ENCODE peak calls at places on chromosomes 12 and 14, in ten cellular contexts. H is choroid plexus epithelial cell, A is progenitor cell of endocrine pancreas, W is OCI-LY7, M is fibroblast of lung, Q is astrocyte of the cerebellum, J is tibial artery, K is mucosa of descending colon, S is HepG2, C is neural crest cell. P is an unnamed sample.

GRCh38 chr12:70666364-70666763 is 29.1 kb upstream of the PTPRB start:
- DNase-seq in H (no peak), A (no peak), W (no peak), M (no peak), Q (no peak), J (no peak), K (no peak), S (no peak), C (no peak), P (no peak)

GRCh38 chr14:68612049-68612448 is 180.8 kb downstream of the ZFP36L1 start:
- DNase-seq in H (no peak), A (no peak), W (no peak), M (no peak), Q (no peak), J (peak), K (no peak), S (no peak), C (no peak), P (no peak)

GRCh38 chr14:95026851-95027463 is 130.4 kb downstream of the DICER1 start:
- DNase-seq in H (no peak), A (no peak), W (no peak), M (no peak), Q (no peak), J (no peak), K (no peak), S (no peak), C (no peak), P (no peak)

GRCh38 chr12:29317556-29318363 is 63.2 kb downstream of the ERGIC2 start:
- DNase-seq in H (peak), A (no peak), W (peak), M (peak), Q (peak), J (no peak), K (no peak), S (peak), C (peak), P (peak)

GRCh38 chr12:91877461-91878230 is 268.0 kb downstream of the BTG1 start:
- DNase-seq in H (no peak), A (no peak), W (no peak), M (no peak), Q (no peak), J (no peak), K (no peak), S (no peak), C (no peak), P (no peak)

GRCh38 chr12:53048780-53049401 is 974 bp upstream of the TNS2 start:
- DNase-seq in H (peak), A (no peak), W (no peak), M (peak), Q (no peak), J (peak), K (peak), S (peak), C (no peak), P (no peak)

GRCh38 chr14:61476737-61477410 is 155.5 kb downstream of the PRKCH start:
- DNase-seq in H (peak), A (no peak), W (peak), M (peak), Q (peak), J (peak), K (no peak), S (no peak), C (no peak), P (no peak)

GRCh38 chr12:121803861-121804416 is at the start of gene SETD1B:
- DNase-seq in H (peak), A (no peak), W (peak), M (peak), Q (no peak), J (peak), K (peak), S (no peak), C (no peak), P (peak)

GRCh38 chr14:37673439-37673838 is 78.0 kb downstream of the TTC6 start:
- DNase-seq in H (peak), A (no peak), W (no peak), M (no peak), Q (no peak), J (no peak), K (no peak), S (no peak), C (no peak), P (no peak)

GRCh38 chr14:58738189-58738836 is 100.6 kb downstream of the DACT1 start:
- DNase-seq in H (peak), A (no peak), W (no peak), M (peak), Q (peak), J (no peak), K (no peak), S (no peak), C (no peak), P (no peak)

GRCh38 chr14:96978525-96979272 is 181.5 kb downstream of the VRK1 start:
- DNase-seq in H (no peak), A (no peak), W (no peak), M (no peak), Q (no peak), J (no peak), K (no peak), S (no peak), C (no peak), P (no peak)

GRCh38 chr14:23575086-23575485 is 3.5 kb downstream of the JPH4 start:
- DNase-seq in H (no peak), A (no peak), W (no peak), M (no peak), Q (no peak), J (no peak), K (no peak), S (peak), C (no peak), P (no peak)

GRCh38 chr12:116492703-116493324 is 66.4 kb upstream of the MAP1LC3B2 start:
- DNase-seq in H (peak), A (no peak), W (no peak), M (peak), Q (peak), J (no peak), K (no peak), S (no peak), C (no peak), P (no peak)

GRCh38 chr12:100267603-100268281 is 765 bp downstream of the SCYL2 start:
- DNase-seq in H (peak), A (no peak), W (no peak), M (peak), Q (no peak), J (no peak), K (no peak), S (peak), C (no peak), P (no peak)

GRCh38 chr14:85572845-85573244 is 42.9 kb downstream of the FLRT2 start:
- DNase-seq in H (peak), A (no peak), W (no peak), M (peak), Q (no peak), J (no peak), K (no peak), S (no peak), C (no peak), P (no peak)

GRCh38 chr12:32901553-32901952 is 5.0 kb upstream of the PKP2 start:
- DNase-seq in H (peak), A (no peak), W (no peak), M (peak), Q (no peak), J (no peak), K (no peak), S (peak), C (no peak), P (no peak)

GRCh38 chr12:41992029-41992428 is 152.6 kb downstream of the GXYLT1 start:
- DNase-seq in H (no peak), A (no peak), W (no peak), M (no peak), Q (no peak), J (no peak), K (no peak), S (no peak), C (no peak), P (no peak)

GRCh38 chr12:2163172-2163927 is 110.6 kb downstream of the CACNA1C start:
- DNase-seq in H (peak), A (no peak), W (no peak), M (peak), Q (peak), J (peak), K (peak), S (peak), C (no peak), P (no peak)

GRCh38 chr12:32819424-32819823 is 63.7 kb upstream of the YARS2 start:
- DNase-seq in H (peak), A (no peak), W (no peak), M (no peak), Q (no peak), J (no peak), K (no peak), S (no peak), C (no peak), P (no peak)

GRCh38 chr14:47826809-47827208 is 151.4 kb upstream of the MDGA2 start:
- DNase-seq in H (no peak), A (no peak), W (no peak), M (no peak), Q (no peak), J (no peak), K (no peak), S (no peak), C (no peak), P (no peak)

GRCh38 chr12:58765076-58765475 is 155.2 kb downstream of the LRIG3 start:
- DNase-seq in H (no peak), A (no peak), W (no peak), M (no peak), Q (no peak), J (no peak), K (no peak), S (no peak), C (no peak), P (no peak)

GRCh38 chr14:100065161-100065871 is at the start of gene EVL:
- DNase-seq in H (no peak), A (no peak), W (peak), M (no peak), Q (no peak), J (no peak), K (peak), S (no peak), C (no peak), P (peak)

GRCh38 chr14:72665259-72665658 is 228.6 kb downstream of the DPF3 start:
- DNase-seq in H (peak), A (no peak), W (no peak), M (peak), Q (peak), J (no peak), K (no peak), S (peak), C (no peak), P (no peak)

GRCh38 chr14:99265571-99265970 is 6.4 kb downstream of the BCL11B start:
- DNase-seq in H (no peak), A (no peak), W (no peak), M (no peak), Q (no peak), J (no peak), K (no peak), S (no peak), C (no peak), P (no peak)

GRCh38 chr12:122064780-122065588 is 13.6 kb upstream of the MLXIP start:
- DNase-seq in H (peak), A (no peak), W (no peak), M (peak), Q (no peak), J (no peak), K (no peak), S (peak), C (peak), P (no peak)

GRCh38 chr12:6234214-6234613 is 34.0 kb downstream of the CD9 start:
- DNase-seq in H (peak), A (no peak), W (no peak), M (no peak), Q (no peak), J (no peak), K (no peak), S (no peak), C (no peak), P (no peak)

GRCh38 chr12:88247241-88247643 is 105.1 kb downstream of the TMTC3 start:
- DNase-seq in H (peak), A (no peak), W (no peak), M (peak), Q (peak), J (no peak), K (no peak), S (no peak), C (no peak), P (no peak)

GRCh38 chr14:102590667-102591099 is 1.8 kb upstream of the RCOR1 start:
- DNase-seq in H (peak), A (peak), W (peak), M (peak), Q (no peak), J (peak), K (peak), S (peak), C (peak), P (no peak)

GRCh38 chr12:104750061-104750460 is 208.0 kb downstream of the SLC41A2 start:
- DNase-seq in H (peak), A (no peak), W (peak), M (peak), Q (peak), J (no peak), K (no peak), S (no peak), C (no peak), P (peak)

GRCh38 chr14:73943083-73943482 is 6.8 kb downstream of the FAM161B start:
- DNase-seq in H (peak), A (no peak), W (no peak), M (peak), Q (no peak), J (peak), K (no peak), S (peak), C (no peak), P (no peak)

GRCh38 chr14:98189077-98189476 is 1082.9 kb downstream of the BCL11B start:
- DNase-seq in H (no peak), A (no peak), W (no peak), M (no peak), Q (no peak), J (no peak), K (no peak), S (no peak), C (no peak), P (no peak)

GRCh38 chr12:132424118-132424438 is 65.9 kb upstream of the FBRSL1 start:
- DNase-seq in H (no peak), A (no peak), W (no peak), M (no peak), Q (no peak), J (no peak), K (no peak), S (no peak), C (no peak), P (no peak)

GRCh38 chr14:51787352-51787751 is 73.1 kb upstream of the GNG2 start:
- DNase-seq in H (no peak), A (no peak), W (no peak), M (no peak), Q (no peak), J (no peak), K (no peak), S (no peak), C (no peak), P (no peak)

GRCh38 chr14:26478967-26479366 is 118.9 kb downstream of the NOVA1 start:
- DNase-seq in H (no peak), A (no peak), W (no peak), M (no peak), Q (no peak), J (no peak), K (no peak), S (no peak), C (no peak), P (no peak)

GRCh38 chr12:89349814-89350213 is 2.5 kb downstream of the DUSP6 start:
- DNase-seq in H (peak), A (no peak), W (no peak), M (peak), Q (no peak), J (no peak), K (no peak), S (no peak), C (peak), P (no peak)

GRCh38 chr12:70196732-70197361 is 46.4 kb upstream of the CNOT2 start:
- DNase-seq in H (peak), A (no peak), W (no peak), M (no peak), Q (no peak), J (no peak), K (no peak), S (no peak), C (no peak), P (no peak)

GRCh38 chr12:93802698-93803097 is 125.5 kb downstream of the CRADD start:
- DNase-seq in H (peak), A (no peak), W (no peak), M (peak), Q (no peak), J (no peak), K (no peak), S (no peak), C (no peak), P (no peak)
- TF ChIP-seq CTCF in H (peak), A (no peak), W (no peak), M (peak), Q (peak), J (no peak), K (no peak), S (peak), C (no peak), P (no peak)

DNA sequence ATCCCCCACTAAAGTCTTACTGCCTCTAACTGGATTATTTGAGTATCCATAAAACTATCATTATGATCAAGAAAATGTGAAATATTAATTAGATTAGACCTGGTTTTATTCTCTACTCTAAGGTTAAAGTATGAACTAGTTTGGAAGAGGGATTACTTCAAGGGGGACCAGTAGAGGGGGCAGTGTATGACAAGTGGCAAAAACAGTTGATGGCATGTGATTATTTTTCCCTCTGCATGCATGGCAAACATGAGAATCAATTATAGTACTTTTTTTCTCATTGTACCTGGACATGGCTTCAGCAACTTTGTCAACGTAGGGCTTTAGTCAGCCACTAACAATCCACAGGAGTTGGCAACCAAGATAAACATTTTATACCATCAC is 145.0 kb upstream of the SLC38A2 start:
- DNase-seq in H (no peak), A (no peak), W (no peak), M (no peak), Q (no peak), J (no peak), K (no peak), S (no peak), C (no peak), P (no peak)
- TF ChIP-seq CTCF in H (peak), A (no peak), W (peak), M (no peak), Q (no peak), J (peak), K (no peak), S (no peak), C (no peak), P (peak)

DNA sequence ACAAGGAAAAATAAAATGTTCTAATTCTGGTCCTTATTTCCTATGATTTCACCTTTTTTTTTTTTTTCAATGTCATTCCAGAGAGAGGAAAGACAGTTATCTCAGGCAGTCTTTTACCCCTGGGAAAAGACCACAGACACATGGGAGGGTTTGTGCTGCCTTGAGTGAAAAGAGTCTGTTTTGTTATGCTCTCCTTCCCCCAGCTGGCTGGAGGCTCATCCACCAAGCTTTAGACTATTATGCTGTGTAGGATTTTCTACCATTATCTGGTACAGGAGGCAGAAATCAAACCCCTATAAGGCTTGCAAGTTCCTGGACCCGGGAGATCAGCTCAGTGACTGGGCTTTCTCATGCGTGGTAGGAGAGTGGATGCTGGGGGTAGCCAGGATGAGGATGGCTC is 151.9 kb downstream of the CRADD start:
- DNase-seq in H (peak), A (no peak), W (no peak), M (no peak), Q (no peak), J (no peak), K (no peak), S (no peak), C (no peak), P (no peak)
- TF ChIP-seq CTCF in H (peak), A (no peak), W (no peak), M (no peak), Q (no peak), J (no peak), K (no peak), S (no peak), C (no peak), P (no peak)

DNA sequence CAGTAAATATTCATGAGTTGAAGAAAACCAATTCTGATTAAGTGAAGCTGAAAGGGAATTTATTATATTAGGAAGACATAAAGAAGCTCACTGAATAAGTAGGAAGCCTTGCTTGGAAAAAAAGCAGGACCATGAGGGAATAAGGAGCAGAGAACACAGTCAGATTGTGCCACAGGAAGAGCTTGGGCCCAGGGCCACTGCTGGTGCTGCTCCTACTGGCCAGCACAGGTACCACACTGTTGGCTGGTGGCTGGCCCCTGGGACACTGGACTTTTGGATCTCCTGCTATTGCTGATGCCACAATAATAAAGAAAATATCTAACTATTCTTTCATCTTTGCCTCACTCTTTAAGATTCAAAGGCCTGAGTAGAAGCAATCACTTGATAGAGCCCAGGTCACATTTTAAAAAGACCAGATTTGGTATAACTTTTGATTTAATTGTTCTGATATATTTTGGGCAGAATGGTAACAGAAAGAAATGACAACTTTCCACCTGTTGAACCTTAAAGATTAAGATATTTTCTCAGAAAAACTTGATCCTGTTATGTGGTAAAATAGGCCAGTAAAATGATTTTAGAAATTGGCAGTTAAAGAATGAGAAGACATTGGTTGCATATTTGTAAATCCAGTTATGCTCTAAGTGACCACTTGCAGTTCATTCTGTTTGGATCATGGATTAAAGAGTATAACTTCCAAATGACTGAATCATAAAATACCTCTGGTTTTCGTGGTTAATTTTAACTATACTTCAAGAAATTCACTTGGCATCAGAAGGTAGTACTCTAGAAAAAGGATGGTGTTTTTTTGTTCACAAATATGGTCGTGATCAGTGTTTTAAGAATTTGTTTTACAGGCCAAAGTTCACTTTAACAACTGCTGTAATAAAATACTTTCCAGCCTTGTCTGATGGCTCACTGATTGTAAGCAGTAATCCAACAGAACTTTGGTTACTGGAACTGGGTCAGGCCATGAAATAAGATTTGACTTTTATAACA is 68.3 kb downstream of the DERA start:
- DNase-seq in H (peak), A (no peak), W (no peak), M (peak), Q (peak), J (no peak), K (no peak), S (peak), C (no peak), P (peak)
- TF ChIP-seq CTCF in H (peak), A (peak), W (peak), M (peak), Q (peak), J (peak), K (no peak), S (peak), C (peak), P (no peak)

GRCh38 chr14:78029471-78030372 is 140.5 kb upstream of the NRXN3 start:
- DNase-seq in H (peak), A (no peak), W (no peak), M (no peak), Q (no peak), J (no peak), K (no peak), S (no peak), C (no peak), P (no peak)
- TF ChIP-seq CTCF in H (peak), A (peak), W (no peak), M (peak), Q (peak), J (no peak), K (no peak), S (peak), C (peak), P (no peak)